ENCODE peak calls at places on chromosomes 12 and 14, in seven cellular contexts. F is AG04450, V is upper lobe of right lung, B is neural progenitor cell, G is astrocyte, C is dorsolateral prefrontal cortex, K is BE2C. Z is an unnamed sample.

GRCh38 chr12:89775336-89776005 is 66.8 kb upstream of the ATP2B1 start:
- DNase-seq in F (peak; percentile 39), V (no peak), B (no peak), G (peak; percentile 32), C (no peak), K (no peak), Z (no peak)

GRCh38 chr12:103854372-103854973 is 13.4 kb upstream of the NT5DC3 start:
- DNase-seq in F (no peak), V (no peak), B (no peak), G (no peak), C (no peak), K (no peak), Z (no peak)

GRCh38 chr14:40164083-40164482 is 731.9 kb upstream of the FBXO33 start:
- DNase-seq in F (no peak), V (no peak), B (peak; percentile 55), G (peak; percentile 63), C (no peak), K (no peak), Z (no peak)

GRCh38 chr12:53227341-53227740 is 4.7 kb downstream of the RARG start:
- DNase-seq in F (no peak), V (no peak), B (no peak), G (no peak), C (no peak), K (no peak), Z (no peak)

GRCh38 chr14:89794096-89794495 is 160.4 kb downstream of the EFCAB11 start:
- DNase-seq in F (no peak), V (no peak), B (no peak), G (no peak), C (no peak), K (no peak), Z (no peak)

GRCh38 chr12:29208935-29209701 is 60.0 kb downstream of the FAR2 start:
- DNase-seq in F (no peak), V (no peak), B (no peak), G (no peak), C (no peak), K (no peak), Z (no peak)

GRCh38 chr12:116380066-116380465 is 102.6 kb upstream of the MED13L start:
- DNase-seq in F (no peak), V (no peak), B (no peak), G (no peak), C (no peak), K (no peak), Z (no peak)

GRCh38 chr12:14833952-14834351 is 9.4 kb downstream of the ART4 start:
- DNase-seq in F (no peak), V (no peak), B (no peak), G (peak; percentile 61), C (no peak), K (no peak), Z (no peak)

GRCh38 chr14:23568600-23569310 is 1.2 kb upstream of the AP1G2 start:
- DNase-seq in F (no peak), V (peak; percentile 63), B (peak; percentile 65), G (no peak), C (no peak), K (peak; percentile 65), Z (no peak)

GRCh38 chr12:62537544-62537943 is 70.9 kb downstream of the MON2 start:
- DNase-seq in F (peak; percentile 20), V (no peak), B (no peak), G (peak; percentile 78), C (no peak), K (no peak), Z (peak; percentile 59)

GRCh38 chr14:22820731-22821130 is 5.5 kb upstream of the SLC7A7 start:
- DNase-seq in F (no peak), V (peak; percentile 7), B (no peak), G (peak; percentile 29), C (no peak), K (no peak), Z (no peak)

GRCh38 chr12:121964813-121965643 is 46.6 kb downstream of the CFAP251 start:
- DNase-seq in F (no peak), V (no peak), B (no peak), G (peak; percentile 92), C (no peak), K (no peak), Z (peak; percentile 86)

GRCh38 chr12:32454075-32454474 is 54.7 kb downstream of the FGD4 start:
- DNase-seq in F (peak; percentile 21), V (no peak), B (peak; percentile 78), G (peak; percentile 79), C (no peak), K (no peak), Z (no peak)

GRCh38 chr14:51246032-51246431 is 6.0 kb downstream of the TMX1 start:
- DNase-seq in F (no peak), V (no peak), B (no peak), G (no peak), C (no peak), K (no peak), Z (no peak)

GRCh38 chr12:16454481-16454880 is 107.0 kb downstream of the MGST1 start:
- DNase-seq in F (no peak), V (no peak), B (no peak), G (peak; percentile 26), C (no peak), K (no peak), Z (no peak)

GRCh38 chr12:7075931-7076330 is 15.4 kb downstream of the C1S start:
- DNase-seq in F (peak; percentile 56), V (no peak), B (no peak), G (no peak), C (no peak), K (no peak), Z (peak; percentile 68)

GRCh38 chr12:122891661-122892525 is 4.0 kb downstream of the VPS37B start:
- DNase-seq in F (no peak), V (no peak), B (peak; percentile 64), G (peak; percentile 82), C (no peak), K (no peak), Z (peak; percentile 42)

GRCh38 chr14:104844306-104845032 is 20.6 kb upstream of the CEP170B start:
- DNase-seq in F (no peak), V (peak; percentile 62), B (peak; percentile 54), G (no peak), C (no peak), K (peak; percentile 12), Z (no peak)

GRCh38 chr14:63713765-63714164 is 14.1 kb downstream of the SGPP1 start:
- DNase-seq in F (no peak), V (no peak), B (no peak), G (peak; percentile 71), C (no peak), K (no peak), Z (peak; percentile 48)

GRCh38 chr14:92426237-92426636 is 87.3 kb upstream of the RIN3 start:
- DNase-seq in F (no peak), V (no peak), B (no peak), G (peak; percentile 83), C (no peak), K (no peak), Z (no peak)

GRCh38 chr12:100827901-100828520 is 33.4 kb downstream of the ANO4 start:
- DNase-seq in F (no peak), V (no peak), B (peak; percentile 65), G (peak; percentile 31), C (no peak), K (peak; percentile 21), Z (peak; percentile 14)
- TF ChIP-seq CTCF in F (peak; percentile 90), V (peak; percentile 44), B (peak; percentile 82), G (peak; percentile 86), C (peak; percentile 69), K (peak; percentile 77), Z (peak; percentile 83)

DNA sequence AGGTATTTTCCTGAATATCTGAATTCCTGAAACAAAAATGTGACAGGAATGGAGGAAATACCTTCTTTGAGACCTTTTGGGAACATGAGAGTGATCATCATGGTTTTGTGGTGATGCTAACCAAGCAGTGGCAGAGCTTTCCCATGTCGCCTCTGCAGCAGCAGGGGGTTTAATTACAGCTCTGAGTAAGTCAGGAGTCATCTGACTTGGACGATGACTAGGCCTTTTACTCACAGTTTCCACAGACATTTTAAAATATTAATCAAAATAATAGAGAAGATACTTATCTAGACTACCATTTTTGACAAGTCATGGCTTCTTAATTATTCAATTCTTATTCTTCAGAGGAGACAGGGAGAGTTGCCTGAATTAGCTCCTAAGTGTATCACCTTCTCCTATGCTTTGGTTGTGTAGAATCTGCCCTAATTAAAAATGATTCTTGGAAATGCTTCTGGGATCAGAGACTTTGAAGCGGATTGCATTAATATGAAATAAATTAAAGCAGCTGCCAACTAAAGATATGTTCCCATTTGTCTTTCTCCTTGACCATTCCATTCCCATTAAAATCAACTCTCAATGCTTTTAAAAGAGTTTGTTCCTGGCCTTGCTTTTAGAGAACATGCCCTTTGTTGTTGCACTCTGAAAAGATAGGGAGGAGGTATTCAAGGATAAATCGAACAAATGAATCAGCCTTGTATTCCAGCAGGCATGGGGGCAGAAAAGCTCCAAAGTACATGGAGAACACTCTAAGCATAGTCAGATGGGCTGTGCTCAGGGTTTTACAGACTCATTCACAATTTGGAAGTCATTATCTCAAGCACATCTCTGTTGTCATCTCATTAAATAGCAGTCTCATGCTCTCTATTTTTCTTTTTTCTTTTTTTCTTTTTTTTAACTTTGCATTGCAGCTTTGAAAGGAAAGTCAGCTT is 7.7 kb upstream of the IFNG-AS1 start:
- DNase-seq in F (peak; percentile 41), V (no peak), B (no peak), G (peak; percentile 95), C (no peak), K (no peak), Z (peak; percentile 71)
- H3K4me3 ChIP-seq in F (no peak overlapping the region), V (no peak overlapping the region), B (no peak overlapping the region), G (peak overlapping the region; percentile 15), C (no peak overlapping the region), K (no peak overlapping the region), Z (no peak overlapping the region)

DNA sequence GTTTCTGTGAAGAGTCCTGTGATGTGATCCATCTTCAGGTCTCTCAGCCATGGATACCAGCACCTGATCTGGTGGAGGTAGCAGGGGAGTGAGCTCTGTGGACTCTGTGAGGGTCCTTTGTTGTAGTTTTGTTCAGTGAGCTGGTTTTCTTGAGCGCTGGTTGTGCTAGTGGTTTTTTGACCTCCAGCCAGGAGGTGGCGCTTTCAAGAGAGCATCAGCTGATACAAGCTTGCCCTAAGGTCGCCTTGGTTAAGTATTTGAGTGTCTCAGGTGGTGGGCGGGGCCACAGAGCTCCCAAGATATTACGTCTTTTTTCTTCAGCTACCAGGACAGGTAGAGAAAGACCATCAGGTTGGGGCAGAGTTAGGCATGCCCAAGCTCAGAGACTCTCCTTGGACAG is 139.7 kb downstream of the TTLL5 start:
- DNase-seq in F (no peak), V (no peak), B (no peak), G (no peak), C (no peak), K (peak; percentile 23), Z (no peak)
- TF ChIP-seq CTCF in F (no peak), V (no peak), B (peak; percentile 26), G (no peak), C (no peak), K (peak; percentile 35), Z (no peak)

GRCh38 chr12:57454213-57454565 is 918 bp upstream of the INHBE start:
- DNase-seq in F (no peak), V (no peak), B (no peak), G (no peak), C (no peak), K (no peak), Z (no peak)

GRCh38 chr12:57456737-57457490 is 1.8 kb downstream of the INHBE start:
- DNase-seq in F (no peak), V (no peak), B (no peak), G (no peak), C (no peak), K (no peak), Z (no peak)

GRCh38 chr12:57456145-57456700 is 1.1 kb downstream of the INHBE start:
- DNase-seq in F (no peak), V (no peak), B (peak; percentile 84), G (no peak), C (no peak), K (peak; percentile 70), Z (no peak)

GRCh38 chr12:57454566-57455373 is at the start of gene INHBE:
- DNase-seq in F (peak; percentile 94), V (no peak), B (peak; percentile 86), G (peak; percentile 59), C (no peak), K (no peak), Z (peak; percentile 86)

GRCh38 chr12:57455374-57456144 is 452 bp downstream of the INHBE start:
- DNase-seq in F (no peak), V (no peak), B (no peak), G (no peak), C (no peak), K (no peak), Z (no peak)
- H3K4me3 ChIP-seq in F (peak overlapping the region; percentile 44), V (no peak overlapping the region), B (no peak overlapping the region), G (no peak overlapping the region), C (no peak overlapping the region), K (peak overlapping the region; percentile 44), Z (peak overlapping the region; percentile 17)

Z was measured in AG09309.